ENCODE peak calls at places on chromosomes 12 and 14, in ten cellular contexts. One of them, this sample, is unnamed. For H3K4me1 and H3K9me3, the result is how much of the 10 kb centered on the place peaks cover.

GRCh38 chr12:118060301-118061010 is 523 bp downstream of the WSB2 start:
- DNase-seq in HepG2: no peak
- DNase-seq in astrocyte: no peak
- DNase-seq in fibroblast of lung: no peak
- DNase-seq in heart right ventricle: peak
- DNase-seq in CD4-positive, CD25-positive, alpha-beta regulatory T cell: peak
- DNase-seq in HCT116: no peak
- DNase-seq in psoas muscle: peak
- DNase-seq in A549: no peak
- DNase-seq in pancreas: peak
- DNase-seq in this sample: no peak

GRCh38 chr12:112458751-112459150 is 40.0 kb downstream of the PTPN11 start:
- DNase-seq in astrocyte: no peak
- DNase-seq in psoas muscle: no peak
- DNase-seq in fibroblast of lung: no peak
- DNase-seq in HepG2: no peak
- DNase-seq in heart right ventricle: no peak
- DNase-seq in HCT116: no peak
- DNase-seq in CD4-positive, CD25-positive, alpha-beta regulatory T cell: no peak
- DNase-seq in pancreas: no peak
- DNase-seq in A549: no peak
- DNase-seq in this sample: no peak

GRCh38 chr14:24425704-24426103 is 3.8 kb downstream of the CBLN3 start:
- DNase-seq in psoas muscle: no peak
- DNase-seq in fibroblast of lung: peak
- DNase-seq in heart right ventricle: no peak
- DNase-seq in CD4-positive, CD25-positive, alpha-beta regulatory T cell: no peak
- DNase-seq in astrocyte: peak
- DNase-seq in HepG2: peak
- DNase-seq in HCT116: no peak
- DNase-seq in A549: peak
- DNase-seq in pancreas: no peak
- DNase-seq in this sample: no peak

GRCh38 chr12:59651230-59651920 is 55.5 kb downstream of the SLC16A7 start:
- DNase-seq in heart right ventricle: no peak
- DNase-seq in CD4-positive, CD25-positive, alpha-beta regulatory T cell: no peak
- DNase-seq in fibroblast of lung: peak
- DNase-seq in pancreas: no peak
- DNase-seq in HCT116: no peak
- DNase-seq in astrocyte: peak
- DNase-seq in psoas muscle: no peak
- DNase-seq in HepG2: peak
- DNase-seq in A549: peak
- DNase-seq in this sample: no peak

GRCh38 chr14:69324341-69324931 is 64.5 kb downstream of the GALNT16 start:
- DNase-seq in HepG2: no peak
- DNase-seq in psoas muscle: no peak
- DNase-seq in pancreas: no peak
- DNase-seq in heart right ventricle: no peak
- DNase-seq in CD4-positive, CD25-positive, alpha-beta regulatory T cell: no peak
- DNase-seq in A549: no peak
- DNase-seq in fibroblast of lung: no peak
- DNase-seq in astrocyte: no peak
- DNase-seq in HCT116: no peak
- DNase-seq in this sample: no peak

GRCh38 chr12:62530596-62530995 is 64.0 kb downstream of the MON2 start:
- DNase-seq in astrocyte: peak
- DNase-seq in fibroblast of lung: peak
- DNase-seq in CD4-positive, CD25-positive, alpha-beta regulatory T cell: no peak
- DNase-seq in psoas muscle: no peak
- DNase-seq in pancreas: no peak
- DNase-seq in HCT116: no peak
- DNase-seq in HepG2: no peak
- DNase-seq in A549: no peak
- DNase-seq in heart right ventricle: no peak
- DNase-seq in this sample: no peak

GRCh38 chr14:82872494-82872893 is 1338.8 kb upstream of the SEL1L start:
- DNase-seq in HCT116: no peak
- DNase-seq in HepG2: no peak
- DNase-seq in heart right ventricle: no peak
- DNase-seq in psoas muscle: no peak
- DNase-seq in astrocyte: no peak
- DNase-seq in CD4-positive, CD25-positive, alpha-beta regulatory T cell: no peak
- DNase-seq in pancreas: peak
- DNase-seq in fibroblast of lung: no peak
- DNase-seq in A549: peak
- DNase-seq in this sample: no peak

GRCh38 chr12:116592116-116592637 is 33.0 kb downstream of the MAP1LC3B2 start:
- DNase-seq in HCT116: no peak
- DNase-seq in psoas muscle: peak
- DNase-seq in CD4-positive, CD25-positive, alpha-beta regulatory T cell: no peak
- DNase-seq in heart right ventricle: no peak
- DNase-seq in A549: no peak
- DNase-seq in astrocyte: no peak
- DNase-seq in pancreas: peak
- DNase-seq in fibroblast of lung: no peak
- DNase-seq in HepG2: no peak
- DNase-seq in this sample: no peak

GRCh38 chr12:47218191-47218654 is 138.5 kb upstream of the AMIGO2 start:
- DNase-seq in A549: no peak
- DNase-seq in psoas muscle: no peak
- DNase-seq in astrocyte: no peak
- DNase-seq in fibroblast of lung: no peak
- DNase-seq in pancreas: no peak
- DNase-seq in heart right ventricle: no peak
- DNase-seq in CD4-positive, CD25-positive, alpha-beta regulatory T cell: no peak
- DNase-seq in HCT116: no peak
- DNase-seq in HepG2: no peak
- DNase-seq in this sample: no peak

GRCh38 chr12:69254046-69254445 is 14.7 kb downstream of the CPSF6 start:
- DNase-seq in HepG2: peak
- DNase-seq in pancreas: no peak
- DNase-seq in A549: peak
- DNase-seq in psoas muscle: no peak
- DNase-seq in astrocyte: peak
- DNase-seq in HCT116: peak
- DNase-seq in heart right ventricle: no peak
- DNase-seq in CD4-positive, CD25-positive, alpha-beta regulatory T cell: peak
- DNase-seq in fibroblast of lung: peak
- DNase-seq in this sample: no peak

GRCh38 chr12:7093892-7094291 is 1.6 kb upstream of the C1R start:
- DNase-seq in HCT116: no peak
- DNase-seq in HepG2: no peak
- DNase-seq in A549: no peak
- DNase-seq in fibroblast of lung: no peak
- DNase-seq in pancreas: no peak
- DNase-seq in astrocyte: no peak
- DNase-seq in psoas muscle: no peak
- DNase-seq in CD4-positive, CD25-positive, alpha-beta regulatory T cell: no peak
- DNase-seq in heart right ventricle: no peak
- DNase-seq in this sample: peak

GRCh38 chr12:56836800-56837663 is 73.9 kb downstream of the HSD17B6 start:
- DNase-seq in fibroblast of lung: peak
- DNase-seq in HCT116: no peak
- DNase-seq in pancreas: no peak
- DNase-seq in A549: peak
- DNase-seq in CD4-positive, CD25-positive, alpha-beta regulatory T cell: no peak
- DNase-seq in psoas muscle: no peak
- DNase-seq in HepG2: no peak
- DNase-seq in astrocyte: peak
- DNase-seq in heart right ventricle: no peak
- DNase-seq in this sample: no peak

GRCh38 chr12:100346660-100347059 is 10.2 kb upstream of the SLC17A8 start:
- DNase-seq in psoas muscle: no peak
- DNase-seq in pancreas: no peak
- DNase-seq in heart right ventricle: no peak
- DNase-seq in astrocyte: peak
- DNase-seq in CD4-positive, CD25-positive, alpha-beta regulatory T cell: no peak
- DNase-seq in A549: no peak
- DNase-seq in HCT116: no peak
- DNase-seq in fibroblast of lung: peak
- DNase-seq in HepG2: peak
- DNase-seq in this sample: no peak

GRCh38 chr14:69916396-69916795 is 37.2 kb downstream of the SMOC1 start:
- DNase-seq in heart right ventricle: no peak
- DNase-seq in psoas muscle: no peak
- DNase-seq in HepG2: no peak
- DNase-seq in A549: no peak
- DNase-seq in CD4-positive, CD25-positive, alpha-beta regulatory T cell: no peak
- DNase-seq in fibroblast of lung: no peak
- DNase-seq in astrocyte: no peak
- DNase-seq in pancreas: no peak
- DNase-seq in HCT116: no peak
- DNase-seq in this sample: no peak

GRCh38 chr14:103121846-103122577 is 1.2 kb upstream of the TNFAIP2 start:
- DNase-seq in heart right ventricle: peak
- DNase-seq in HCT116: no peak
- DNase-seq in psoas muscle: peak
- DNase-seq in astrocyte: peak
- DNase-seq in CD4-positive, CD25-positive, alpha-beta regulatory T cell: no peak
- DNase-seq in pancreas: peak
- DNase-seq in fibroblast of lung: peak
- DNase-seq in A549: peak
- DNase-seq in HepG2: peak
- DNase-seq in this sample: peak

DNA sequence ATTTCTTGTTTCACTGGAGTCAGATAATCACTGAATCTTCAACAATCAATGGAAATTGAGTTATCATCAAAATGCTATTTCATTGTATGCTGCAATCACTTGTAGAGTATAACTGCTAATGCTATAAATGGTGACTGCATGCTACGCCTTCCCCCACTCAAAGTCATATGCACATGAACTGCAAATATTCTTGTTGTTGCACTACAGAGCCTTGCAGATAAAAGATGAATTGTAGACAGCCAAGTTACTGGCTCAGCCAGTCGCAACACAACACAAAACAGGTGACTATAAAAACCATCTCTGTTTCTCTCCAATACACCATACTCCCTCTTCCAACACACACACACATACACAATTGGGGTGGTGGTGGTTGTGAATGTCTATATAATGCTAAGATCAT is 171.0 kb upstream of the HMGA2 start:
- DNase-seq in CD4-positive, CD25-positive, alpha-beta regulatory T cell: no peak
- DNase-seq in fibroblast of lung: no peak
- DNase-seq in heart right ventricle: no peak
- DNase-seq in HCT116: no peak
- DNase-seq in pancreas: no peak
- DNase-seq in HepG2: no peak
- DNase-seq in astrocyte: no peak
- DNase-seq in A549: no peak
- DNase-seq in psoas muscle: no peak
- DNase-seq in this sample: no peak
- H3K4me1 ChIP-seq in CD4-positive, CD25-positive, alpha-beta regulatory T cell: under half
- H3K4me1 ChIP-seq in fibroblast of lung: under half
- H3K4me1 ChIP-seq in heart right ventricle: under half
- H3K4me1 ChIP-seq in HCT116: half or more
- H3K4me1 ChIP-seq in pancreas: under half
- H3K4me1 ChIP-seq in HepG2: under half
- H3K4me1 ChIP-seq in astrocyte: under half
- H3K4me1 ChIP-seq in A549: under half
- H3K4me1 ChIP-seq in psoas muscle: under half
- H3K4me1 ChIP-seq in this sample: under half

DNA sequence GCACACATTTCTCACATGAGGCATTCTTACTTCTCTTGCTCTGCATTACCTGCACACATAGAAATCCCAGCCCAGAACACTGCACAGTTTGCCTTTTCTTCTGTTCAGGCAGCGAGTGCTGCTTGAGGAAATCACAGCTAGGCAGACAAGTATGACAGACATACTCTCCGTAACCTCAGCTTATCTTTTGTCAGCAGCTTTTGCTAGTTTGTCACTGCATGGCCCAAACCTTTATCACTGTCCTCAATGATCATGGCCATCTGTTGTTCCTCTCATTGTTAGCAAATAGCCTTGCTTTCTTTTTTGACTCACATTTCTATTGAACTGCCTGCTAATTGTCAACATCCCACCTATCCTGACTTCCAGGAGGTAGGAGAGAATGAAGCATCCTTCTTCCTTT is 5.3 kb downstream of the ZNF10 start:
- DNase-seq in psoas muscle: no peak
- DNase-seq in heart right ventricle: no peak
- DNase-seq in HCT116: no peak
- DNase-seq in fibroblast of lung: no peak
- DNase-seq in A549: no peak
- DNase-seq in astrocyte: no peak
- DNase-seq in CD4-positive, CD25-positive, alpha-beta regulatory T cell: no peak
- DNase-seq in HepG2: no peak
- DNase-seq in pancreas: no peak
- DNase-seq in this sample: no peak
- H3K9me3 ChIP-seq in psoas muscle: half or more
- H3K9me3 ChIP-seq in heart right ventricle: half or more
- H3K9me3 ChIP-seq in HCT116: under half
- H3K9me3 ChIP-seq in fibroblast of lung: under half
- H3K9me3 ChIP-seq in A549: half or more
- H3K9me3 ChIP-seq in astrocyte: under half
- H3K9me3 ChIP-seq in CD4-positive, CD25-positive, alpha-beta regulatory T cell: half or more
- H3K9me3 ChIP-seq in HepG2: half or more
- H3K9me3 ChIP-seq in pancreas: under half
- H3K9me3 ChIP-seq in this sample: half or more

DNA sequence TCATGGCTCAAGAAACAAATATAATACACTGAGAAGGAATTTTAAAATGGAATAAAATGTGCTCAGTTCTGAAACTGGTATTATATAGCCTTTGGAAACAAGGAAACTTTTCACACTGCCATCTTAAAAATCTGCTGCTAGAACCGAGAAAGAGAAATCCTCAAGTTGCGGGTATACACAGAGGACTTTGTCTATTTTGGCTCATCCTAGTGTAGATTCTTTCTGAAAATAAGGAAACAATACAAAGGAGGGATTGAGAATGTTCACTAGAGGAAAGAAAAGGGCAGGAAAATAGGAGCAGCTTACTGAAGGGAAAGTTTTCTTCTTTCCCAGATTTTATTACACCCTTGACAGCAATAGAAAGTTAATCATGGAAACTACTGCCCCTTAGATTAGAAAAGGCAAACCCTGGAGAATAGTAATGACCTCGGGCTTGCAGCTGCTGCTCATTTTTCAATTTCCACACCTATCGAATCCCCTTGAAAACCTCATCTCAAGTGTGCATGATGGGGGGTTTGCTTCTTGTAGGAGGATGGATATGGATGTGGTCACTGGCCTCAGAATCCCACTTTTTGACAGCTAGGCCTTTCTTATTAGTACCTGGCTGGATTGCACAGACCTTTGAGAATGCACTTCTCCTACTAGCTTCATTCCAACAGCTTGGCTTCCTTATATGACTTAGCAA is 104.6 kb downstream of the DAAM1 start:
- DNase-seq in heart right ventricle: no peak
- DNase-seq in psoas muscle: no peak
- DNase-seq in HepG2: no peak
- DNase-seq in astrocyte: no peak
- DNase-seq in fibroblast of lung: no peak
- DNase-seq in CD4-positive, CD25-positive, alpha-beta regulatory T cell: no peak
- DNase-seq in pancreas: no peak
- DNase-seq in HCT116: no peak
- DNase-seq in A549: no peak
- DNase-seq in this sample: no peak
- H3K4me1 ChIP-seq in heart right ventricle: under half
- H3K4me1 ChIP-seq in psoas muscle: under half
- H3K4me1 ChIP-seq in HepG2: half or more
- H3K4me1 ChIP-seq in astrocyte: under half
- H3K4me1 ChIP-seq in fibroblast of lung: under half
- H3K4me1 ChIP-seq in CD4-positive, CD25-positive, alpha-beta regulatory T cell: under half
- H3K4me1 ChIP-seq in pancreas: under half
- H3K4me1 ChIP-seq in HCT116: under half
- H3K4me1 ChIP-seq in A549: under half
- H3K4me1 ChIP-seq in this sample: under half

GRCh38 chr14:105070760-105071137 is 5.5 kb upstream of the GPR132 start:
- DNase-seq in CD4-positive, CD25-positive, alpha-beta regulatory T cell: no peak
- DNase-seq in heart right ventricle: no peak
- DNase-seq in HepG2: no peak
- DNase-seq in A549: no peak
- DNase-seq in HCT116: no peak
- DNase-seq in astrocyte: no peak
- DNase-seq in pancreas: no peak
- DNase-seq in psoas muscle: no peak
- DNase-seq in fibroblast of lung: no peak
- DNase-seq in this sample: no peak
- H3K9me3 ChIP-seq in CD4-positive, CD25-positive, alpha-beta regulatory T cell: under half
- H3K9me3 ChIP-seq in heart right ventricle: under half
- H3K9me3 ChIP-seq in HepG2: under half
- H3K9me3 ChIP-seq in A549: under half
- H3K9me3 ChIP-seq in HCT116: under half
- H3K9me3 ChIP-seq in astrocyte: under half
- H3K9me3 ChIP-seq in pancreas: under half
- H3K9me3 ChIP-seq in psoas muscle: under half
- H3K9me3 ChIP-seq in fibroblast of lung: under half
- H3K9me3 ChIP-seq in this sample: under half